ENCODE peak calls at places on chromosome 17, in nine cellular contexts. R is left ventricle myocardium inferior; D is hepatocyte; O is thoracic aorta; G is colonic mucosa; S is heart right ventricle; H is ovary; Z is effector memory CD4-positive, alpha-beta T cell; P is A549. X is an unnamed sample. For H3K4me1 and H3K9me3, the result is how much of the 10 kb centered on the place peaks cover.

GRCh38 chr17:58315750-58316149 is 12.8 kb downstream of the TSPOAP1 start:
- DNase-seq in R (no peak), Z (no peak), H (no peak), S (no peak), P (no peak), G (no peak), D (no peak), O (no peak), X (no peak)

GRCh38 chr17:80354381-80354780 is 60.6 kb upstream of the ENDOV start:
- DNase-seq in H (no peak), G (no peak), Z (no peak), S (no peak), D (no peak), O (no peak), P (no peak), R (no peak), X (no peak)

GRCh38 chr17:373616-374225 is 21.1 kb upstream of the RPH3AL start:
- DNase-seq in O (no peak), H (no peak), R (peak), G (no peak), Z (no peak), P (peak), S (no peak), D (no peak), X (no peak)

GRCh38 chr17:39677581-39678339 is 9.5 kb downstream of the PNMT start:
- DNase-seq in H (no peak), P (no peak), R (peak), G (no peak), D (no peak), S (peak), O (peak), Z (no peak), X (no peak)

GRCh38 chr17:47172698-47173565 is 16.2 kb downstream of the CDC27 start:
- DNase-seq in H (no peak), D (no peak), P (no peak), Z (no peak), G (no peak), R (no peak), O (no peak), S (no peak), X (no peak)

GRCh38 chr17:81397314-81398169 is 2.3 kb downstream of the BAHCC1 start:
- DNase-seq in P (peak), O (no peak), H (no peak), Z (no peak), S (no peak), D (peak), G (peak), R (no peak), X (no peak)

GRCh38 chr17:19709841-19710240 is 6.5 kb downstream of the SLC47A2 start:
- DNase-seq in D (no peak), H (no peak), G (no peak), O (no peak), R (no peak), P (no peak), S (no peak), Z (no peak), X (no peak)

GRCh38 chr17:81400154-81400938 is 5.1 kb downstream of the BAHCC1 start:
- DNase-seq in O (no peak), R (peak), G (peak), P (peak), D (no peak), H (no peak), Z (no peak), S (no peak), X (no peak)

GRCh38 chr17:69945698-69946185 is 129.3 kb upstream of the KCNJ16 start:
- DNase-seq in G (no peak), O (no peak), S (peak), D (peak), R (no peak), Z (no peak), P (no peak), H (no peak), X (no peak)

GRCh38 chr17:49646391-49647255 is 31.3 kb downstream of the SPOP start:
- DNase-seq in H (no peak), D (peak), P (peak), R (no peak), G (no peak), O (no peak), S (no peak), Z (no peak), X (no peak)

GRCh38 chr17:43366809-43367587 is 31.8 kb upstream of the ARL4D start:
- DNase-seq in P (no peak), G (no peak), H (peak), R (no peak), O (no peak), D (no peak), S (no peak), Z (no peak), X (no peak)

GRCh38 chr17:18280239-18280638 is 19.8 kb downstream of the MIEF2 start:
- DNase-seq in D (no peak), S (no peak), G (no peak), O (no peak), H (no peak), R (no peak), Z (no peak), P (no peak), X (no peak)

GRCh38 chr17:1123397-1124237 is 56.2 kb downstream of the ABR start:
- DNase-seq in O (no peak), D (no peak), R (no peak), Z (no peak), S (no peak), P (no peak), G (no peak), H (peak), X (no peak)

GRCh38 chr17:64323774-64324173 is 60.7 kb upstream of the TEX2 start:
- DNase-seq in O (no peak), P (no peak), G (no peak), S (no peak), Z (no peak), H (no peak), R (no peak), D (no peak), X (peak)

GRCh38 chr17:38881600-38882191 is 11.8 kb downstream of the LASP1 start:
- DNase-seq in O (no peak), H (peak), S (peak), G (peak), R (peak), Z (no peak), P (peak), D (peak), X (peak)

GRCh38 chr17:42944211-42944610 is 20.0 kb downstream of the AARSD1 start:
- DNase-seq in P (no peak), D (no peak), Z (no peak), S (no peak), R (no peak), H (no peak), G (no peak), O (no peak), X (no peak)

GRCh38 chr17:63445571-63446217 is 412 bp downstream of the CYB561 start:
- DNase-seq in D (peak), Z (peak), R (no peak), P (peak), O (no peak), G (peak), H (no peak), S (no peak), X (peak)

GRCh38 chr17:48043171-48043570 is 5.0 kb upstream of the NFE2L1 start:
- DNase-seq in H (no peak), D (no peak), P (no peak), G (no peak), S (no peak), Z (no peak), O (no peak), R (no peak), X (peak)

GRCh38 chr17:31373150-31374082 is 18.1 kb upstream of the RAB11FIP4 start:
- DNase-seq in P (peak), H (no peak), Z (no peak), D (peak), G (no peak), O (no peak), R (no peak), S (no peak), X (peak)

GRCh38 chr17:68437979-68438877 is 19.1 kb downstream of the WIPI1 start:
- DNase-seq in R (peak), O (no peak), D (peak), G (peak), Z (no peak), S (peak), P (no peak), H (no peak), X (peak)

GRCh38 chr17:40190197-40191021 is 13.1 kb downstream of the RAPGEFL1 start:
- DNase-seq in Z (no peak), G (no peak), R (no peak), S (no peak), H (no peak), D (no peak), O (no peak), P (peak), X (peak)

GRCh38 chr17:79074650-79075432 is at the start of gene ENGASE:
- DNase-seq in H (peak), R (peak), D (peak), G (peak), P (peak), S (peak), Z (peak), O (peak), X (peak)

GRCh38 chr17:36932383-36933173 is 4.7 kb upstream of the LHX1 start:
- DNase-seq in G (no peak), R (no peak), Z (no peak), S (no peak), D (no peak), P (no peak), O (no peak), H (no peak), X (no peak)

GRCh38 chr17:36934759-36935630 is 2.3 kb upstream of the LHX1 start:
- DNase-seq in R (no peak), O (no peak), D (no peak), Z (no peak), G (no peak), S (no peak), H (no peak), P (peak), X (no peak)

GRCh38 chr17:36933174-36934143 is 3.8 kb upstream of the LHX1 start:
- DNase-seq in P (no peak), G (peak), S (no peak), H (no peak), D (no peak), Z (no peak), O (no peak), R (no peak), X (no peak)

GRCh38 chr17:36935681-36936454 is 1.4 kb upstream of the LHX1 start:
- DNase-seq in O (no peak), S (no peak), G (no peak), R (no peak), H (no peak), D (no peak), P (peak), Z (no peak), X (no peak)

GRCh38 chr17:36934144-36934758 is 3.0 kb upstream of the LHX1 start:
- DNase-seq in H (no peak), G (no peak), D (no peak), R (no peak), P (peak), Z (no peak), S (no peak), O (no peak), X (no peak)
- H3K4me1 ChIP-seq in H (under half), G (under half), D (half or more), R (half or more), P (under half), Z (half or more), S (half or more), O (under half), X (under half)

GRCh38 chr17:54194268-54194667 is 371.5 kb downstream of the KIF2B start:
- DNase-seq in P (no peak), Z (no peak), S (no peak), D (no peak), G (no peak), R (no peak), H (no peak), O (no peak), X (no peak)

DNA sequence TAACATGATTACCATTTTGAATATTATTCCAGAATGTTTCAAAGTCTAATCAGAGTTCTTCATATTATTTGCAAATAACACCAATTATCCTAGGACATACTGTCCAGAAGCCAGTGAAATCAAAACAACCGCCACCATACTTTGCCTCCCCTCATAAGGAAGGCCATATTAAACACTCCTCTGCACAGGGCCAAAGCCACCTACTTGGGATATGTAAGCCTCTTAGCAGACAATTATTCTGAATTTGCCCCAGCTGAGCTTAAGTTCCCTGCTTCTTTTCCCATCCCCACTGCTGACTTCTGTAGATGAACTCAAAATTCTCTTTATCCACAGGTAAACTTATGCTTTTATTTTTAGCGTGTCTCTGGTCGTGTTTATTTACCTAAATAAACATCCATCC is 374.0 kb downstream of the KIF2B start:
- DNase-seq in R (no peak), S (no peak), P (no peak), G (no peak), H (no peak), O (no peak), Z (no peak), D (no peak), X (no peak)
- H3K9me3 ChIP-seq in R (under half), S (under half), P (under half), G (under half), H (under half), O (under half), Z (under half), D (under half), X (under half)

GRCh38 chr17:45317113-45317820 is 447 bp upstream of the MAP3K14 start:
- DNase-seq in H (peak), R (peak), Z (peak), S (peak), D (peak), O (peak), P (peak), G (peak), X (peak)

GRCh38 chr17:45314761-45315549 is 1.9 kb downstream of the MAP3K14 start:
- DNase-seq in P (peak), Z (no peak), S (no peak), G (no peak), D (no peak), R (no peak), H (no peak), O (no peak), X (peak)

GRCh38 chr17:45318561-45319230 is 1.9 kb upstream of the MAP3K14 start:
- DNase-seq in O (no peak), S (no peak), P (no peak), Z (no peak), H (no peak), D (no peak), R (no peak), G (peak), X (no peak)

GRCh38 chr17:45315583-45316270 is 1.1 kb downstream of the MAP3K14 start:
- DNase-seq in S (no peak), D (no peak), H (no peak), Z (no peak), P (no peak), G (no peak), R (no peak), O (no peak), X (peak)

GRCh38 chr17:45316271-45317112 is at the start of gene MAP3K14:
- DNase-seq in H (peak), R (peak), O (no peak), P (peak), Z (peak), S (peak), D (peak), G (peak), X (peak)
- H3K4me1 ChIP-seq in H (under half), R (half or more), O (half or more), P (half or more), Z (half or more), S (half or more), D (under half), G (under half), X (half or more)

GRCh38 chr17:16080366-16080765 is 80.7 kb downstream of the TTC19 start:
- DNase-seq in G (no peak), H (no peak), S (no peak), P (no peak), R (no peak), Z (no peak), D (no peak), O (no peak), X (no peak)
- H3K9me3 ChIP-seq in G (under half), H (under half), S (under half), P (under half), R (under half), Z (under half), D (under half), O (under half), X (under half)